ENCODE peak calls at places on chromosomes 4 and X, in nine cellular contexts. W is lower leg skin, C is GM04504, S is stomach, K is GM20000, B is globus pallidus, U is cardiac fibroblast, D is fibroblast of the aortic adventitia, R is stromal cell of bone marrow. H is an unnamed sample.
A peak's percentile ranks its signal among the peaks of the same experiment; 100 is the strongest.

GRCh38 chr4:68347845-68348244 is 2.0 kb downstream of the YTHDC1 start:
- DNase-seq in W (no peak), C (no peak), S (no peak), K (no peak), B (no peak), U (no peak), D (no peak), R (no peak), H (no peak)

GRCh38 chrX:24150051-24150790 is 692 bp downstream of the ZFX start:
- DNase-seq in W (peak; percentile 98), C (peak; percentile 88), S (peak; percentile 93), K (peak; percentile 91), B (peak; percentile 84), U (peak; percentile 92), D (peak; percentile 92), R (peak; percentile 78), H (peak; percentile 18)

GRCh38 chrX:133838761-133839676 is 146.4 kb downstream of the GPC3 start:
- DNase-seq in W (no peak), C (peak; percentile 9), S (no peak), K (peak; percentile 3), B (peak; percentile 24), U (peak; percentile 50), D (peak; percentile 32), R (peak; percentile 12), H (no peak)

GRCh38 chr4:32135642-32136041 is 1415.5 kb downstream of the PCDH7 start:
- DNase-seq in W (no peak), C (no peak), S (no peak), K (no peak), B (no peak), U (peak; percentile 7), D (peak; percentile 28), R (no peak), H (peak; percentile 3)

GRCh38 chr4:165359501-165359900 is 19.3 kb upstream of the CPE start:
- DNase-seq in W (no peak), C (no peak), S (no peak), K (no peak), B (no peak), U (peak; percentile 50), D (peak; percentile 60), R (no peak), H (no peak)

GRCh38 chr4:172035573-172035972 is 222.4 kb downstream of the GALNTL6 start:
- DNase-seq in W (no peak), C (no peak), S (no peak), K (no peak), B (no peak), U (no peak), D (no peak), R (no peak), H (no peak)

GRCh38 chr4:68249434-68249833 is 3.9 kb upstream of the TMPRSS11B start:
- DNase-seq in W (no peak), C (no peak), S (no peak), K (peak; percentile 13), B (no peak), U (no peak), D (no peak), R (no peak), H (no peak)

GRCh38 chrX:38375888-38376287 is 23.5 kb downstream of the OTC start:
- DNase-seq in W (no peak), C (no peak), S (no peak), K (peak; percentile 3), B (no peak), U (peak; percentile 11), D (peak; percentile 6), R (peak; percentile 2), H (no peak)

GRCh38 chr4:87058272-87059073 is 123.7 kb downstream of the AFF1 start:
- DNase-seq in W (no peak), C (no peak), S (no peak), K (peak; percentile 25), B (peak; percentile 74), U (no peak), D (no peak), R (no peak), H (no peak)

GRCh38 chr4:1907848-1908525 is 36.8 kb downstream of the NSD2 start:
- DNase-seq in W (no peak), C (no peak), S (no peak), K (no peak), B (no peak), U (no peak), D (no peak), R (no peak), H (no peak)

GRCh38 chr4:139144911-139145551 is 32.0 kb downstream of the ELF2 start:
- DNase-seq in W (no peak), C (no peak), S (peak; percentile 59), K (no peak), B (no peak), U (peak; percentile 2), D (no peak), R (no peak), H (no peak)

GRCh38 chr4:152308925-152309324 is 227.0 kb downstream of the FBXW7 start:
- DNase-seq in W (no peak), C (no peak), S (no peak), K (no peak), B (no peak), U (no peak), D (no peak), R (no peak), H (no peak)

GRCh38 chrX:151396042-151396826 is 772 bp upstream of the VMA21 start:
- DNase-seq in W (no peak), C (peak; percentile 25), S (no peak), K (peak; percentile 48), B (no peak), U (no peak), D (peak; percentile 69), R (peak; percentile 41), H (no peak)

GRCh38 chr4:7764466-7764865 is 175.2 kb downstream of the AFAP1 start:
- DNase-seq in W (no peak), C (no peak), S (no peak), K (no peak), B (no peak), U (no peak), D (no peak), R (no peak), H (no peak)

GRCh38 chr4:74042681-74043080 is 4.2 kb upstream of the CXCL3 start:
- DNase-seq in W (no peak), C (no peak), S (peak; percentile 34), K (no peak), B (no peak), U (no peak), D (no peak), R (no peak), H (no peak)

GRCh38 chrX:55490974-55491373 is 1.3 kb upstream of the USP51 start:
- DNase-seq in W (peak; percentile 40), C (no peak), S (no peak), K (no peak), B (no peak), U (no peak), D (no peak), R (no peak), H (no peak)

GRCh38 chrX:83469551-83469950 is 38.5 kb upstream of the POU3F4 start:
- DNase-seq in W (no peak), C (no peak), S (peak; percentile 25), K (peak; percentile 9), B (peak; percentile 15), U (no peak), D (peak; percentile 1), R (no peak), H (no peak)

GRCh38 chrX:46588263-46588662 is 14.7 kb downstream of the CHST7 start:
- DNase-seq in W (no peak), C (no peak), S (no peak), K (no peak), B (no peak), U (peak; percentile 83), D (peak; percentile 83), R (peak; percentile 50), H (no peak)

GRCh38 chrX:77167993-77168392 is 279.2 kb upstream of the FGF16 start:
- DNase-seq in W (no peak), C (no peak), S (no peak), K (no peak), B (no peak), U (peak; percentile 16), D (peak; percentile 72), R (no peak), H (no peak)

GRCh38 chr4:54274786-54275503 is 45.9 kb downstream of the PDGFRA start:
- DNase-seq in W (no peak), C (no peak), S (no peak), K (no peak), B (no peak), U (no peak), D (peak; percentile 28), R (no peak), H (no peak)

GRCh38 chr4:139924782-139925181 is 229.2 kb downstream of the MAML3 start:
- DNase-seq in W (no peak), C (no peak), S (no peak), K (no peak), B (no peak), U (no peak), D (no peak), R (no peak), H (no peak)

GRCh38 chr4:135256111-135256510 is 1054.5 kb upstream of the PABPC4L start:
- DNase-seq in W (no peak), C (no peak), S (no peak), K (no peak), B (no peak), U (no peak), D (peak; percentile 7), R (no peak), H (no peak)

GRCh38 chr4:141102367-141102766 is 30.9 kb downstream of the RNF150 start:
- DNase-seq in W (no peak), C (peak; percentile 50), S (no peak), K (no peak), B (no peak), U (peak; percentile 29), D (peak; percentile 2), R (peak; percentile 8), H (peak; percentile 70)

GRCh38 chrX:50622751-50623150 is 152.1 kb upstream of the DGKK start:
- DNase-seq in W (no peak), C (no peak), S (no peak), K (no peak), B (no peak), U (no peak), D (no peak), R (no peak), H (no peak)

GRCh38 chr4:7960790-7961655 is 21.4 kb upstream of the AFAP1 start:
- DNase-seq in W (no peak), C (peak; percentile 98), S (no peak), K (peak; percentile 56), B (no peak), U (peak; percentile 98), D (peak; percentile 100), R (peak; percentile 97), H (peak; percentile 95)

GRCh38 chr4:128427832-128428366 is 140.3 kb upstream of the PGRMC2 start:
- DNase-seq in W (no peak), C (peak; percentile 28), S (peak; percentile 49), K (no peak), B (no peak), U (peak; percentile 86), D (peak; percentile 84), R (peak; percentile 44), H (peak; percentile 28)

GRCh38 chr4:144906181-144906895 is 191.7 kb downstream of the ANAPC10 start:
- DNase-seq in W (no peak), C (no peak), S (no peak), K (no peak), B (peak; percentile 11), U (peak; percentile 64), D (peak; percentile 60), R (peak; percentile 25), H (no peak)

GRCh38 chrX:72050011-72050410 is 81.7 kb downstream of the RTL5 start:
- DNase-seq in W (peak; percentile 54), C (peak; percentile 18), S (no peak), K (no peak), B (no peak), U (no peak), D (peak; percentile 56), R (no peak), H (no peak)